ENCODE peak calls at places on chromosome 11, in four cellular contexts. A, H, G and L are unnamed samples. For H3K27me3, the result is how much of the 10 kb centered on the place peaks cover.

GRCh38 chr11:86740628-86741488 is 59.5 kb upstream of the PRSS23 start:
- DNase-seq in G (no peak), H (peak), A (peak), L (no peak)

GRCh38 chr11:86360775-86361395 is 13.8 kb upstream of the CCDC81 start:
- DNase-seq in G (no peak), A (peak), H (peak), L (no peak)

GRCh38 chr11:134841972-134842371 is 429.9 kb upstream of the B3GAT1 start:
- DNase-seq in A (no peak), G (no peak), H (no peak), L (no peak)

GRCh38 chr11:3002871-3003270 is 10.7 kb upstream of the NAP1L4 start:
- DNase-seq in A (no peak), G (no peak), H (no peak), L (no peak)

GRCh38 chr11:96464695-96465307 is 75.0 kb downstream of the JRKL start:
- DNase-seq in H (peak), G (no peak), A (peak), L (peak)

GRCh38 chr11:94417386-94417987 is 16.3 kb upstream of the GPR83 start:
- DNase-seq in H (no peak), G (no peak), A (peak), L (peak)

GRCh38 chr11:57144531-57145320 is 37.0 kb upstream of the LRRC55 start:
- DNase-seq in A (no peak), H (no peak), G (no peak), L (no peak)

GRCh38 chr11:86678296-86678695 is 5.9 kb upstream of the ME3 start:
- DNase-seq in A (no peak), G (no peak), H (no peak), L (no peak)

GRCh38 chr11:112167145-112167544 is at the start of gene TEX12:
- DNase-seq in G (no peak), A (no peak), H (no peak), L (no peak)

GRCh38 chr11:66951927-66952337 is 6.3 kb downstream of the PC start:
- DNase-seq in H (no peak), A (peak), G (peak), L (no peak)

GRCh38 chr11:106167085-106167484 is 89.6 kb downstream of the AASDHPPT start:
- DNase-seq in H (no peak), G (no peak), A (no peak), L (no peak)

GRCh38 chr11:61061081-61061826 is 41.0 kb upstream of the CD5 start:
- DNase-seq in A (no peak), H (peak), G (no peak), L (peak)

GRCh38 chr11:33375688-33376311 is 118.6 kb downstream of the HIPK3 start:
- DNase-seq in A (peak), H (peak), G (no peak), L (peak)

GRCh38 chr11:84137960-84138359 is 851.8 kb upstream of the CCDC90B start:
- DNase-seq in A (no peak), H (no peak), G (no peak), L (no peak)

GRCh38 chr11:119029340-119030028 is 1.2 kb downstream of the SLC37A4 start:
- DNase-seq in H (no peak), A (no peak), G (peak), L (peak)

GRCh38 chr11:47466701-47467250 is 17.8 kb upstream of the RAPSN start:
- DNase-seq in H (no peak), A (no peak), G (peak), L (no peak)

GRCh38 chr11:8095831-8096522 is 15.0 kb downstream of the TUB start:
- DNase-seq in G (peak), H (no peak), A (no peak), L (no peak)

GRCh38 chr11:134483857-134484256 is 71.8 kb upstream of the B3GAT1 start:
- DNase-seq in H (no peak), A (no peak), G (no peak), L (no peak)

GRCh38 chr11:13012037-13012693 is 3.0 kb downstream of the RASSF10 start:
- DNase-seq in G (peak), A (no peak), H (no peak), L (no peak)

GRCh38 chr11:13260963-13261599 is 16.5 kb upstream of the BMAL1 start:
- DNase-seq in H (peak), A (peak), G (no peak), L (no peak)

GRCh38 chr11:3747704-3748103 is 49.6 kb downstream of the NUP98 start:
- DNase-seq in H (peak), A (peak), G (no peak), L (no peak)

GRCh38 chr11:67006029-67006884 is 16.7 kb upstream of the SYT12 start:
- DNase-seq in G (no peak), H (no peak), A (no peak), L (peak)

GRCh38 chr11:35298369-35298768 is 121.0 kb downstream of the SLC1A2 start:
- DNase-seq in G (no peak), H (no peak), A (peak), L (no peak)

GRCh38 chr11:46675288-46675851 is 25.0 kb downstream of the ARHGAP1 start:
- DNase-seq in A (peak), G (peak), H (peak), L (no peak)

GRCh38 chr11:76056881-76057280 is 149.4 kb downstream of the WNT11 start:
- DNase-seq in H (no peak), A (no peak), G (no peak), L (no peak)

GRCh38 chr11:110855246-110855645 is 143.0 kb upstream of the ARHGAP20 start:
- DNase-seq in A (no peak), H (no peak), G (no peak), L (no peak)

GRCh38 chr11:12518606-12519385 is 141.4 kb downstream of the PARVA start:
- DNase-seq in H (no peak), A (no peak), G (no peak), L (no peak)

GRCh38 chr11:69297225-69297925 is 3.4 kb downstream of the MYEOV start:
- DNase-seq in G (peak), H (peak), A (peak), L (peak)

DNA sequence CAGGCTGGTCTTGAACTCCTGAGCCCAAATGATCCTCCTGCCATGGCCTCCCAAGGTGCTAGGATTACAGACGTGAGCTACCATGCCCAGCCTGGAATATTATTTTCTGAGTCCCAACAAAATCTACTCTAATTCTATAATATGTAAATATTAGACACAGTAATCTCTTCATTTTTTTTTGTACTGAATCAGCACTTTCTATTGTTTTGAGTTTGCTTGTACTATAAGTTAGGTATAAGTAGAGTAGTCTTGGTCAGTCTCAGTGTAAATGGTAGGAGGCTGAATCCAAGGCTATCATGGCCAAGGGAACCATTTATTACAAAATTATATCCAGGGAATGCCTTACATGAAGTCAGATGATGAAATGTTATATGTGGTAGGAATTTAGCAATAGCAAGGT is 19.6 kb upstream of the OR6X1 start:
- DNase-seq in A (no peak), H (no peak), G (no peak), L (no peak)
- H3K27me3 ChIP-seq in A (under half), H (under half), G (under half), L (under half)

GRCh38 chr11:6745018-6745417 is 26.8 kb downstream of the OR2AG2 start:
- DNase-seq in H (no peak), A (no peak), G (no peak), L (no peak)
- H3K27me3 ChIP-seq in H (under half), A (under half), G (under half), L (under half)

GRCh38 chr11:44319170-44319551 is 9.2 kb upstream of the ALX4 start:
- DNase-seq in H (no peak), A (no peak), G (no peak), L (no peak)
- H3K27me3 ChIP-seq in H (half or more), A (half or more), G (half or more), L (under half)

GRCh38 chr11:121212696-121213567 is 79.6 kb upstream of the SC5D start:
- DNase-seq in G (no peak), A (no peak), H (no peak), L (no peak)

GRCh38 chr11:121213568-121213893 is 79.0 kb upstream of the SC5D start:
- DNase-seq in H (no peak), A (no peak), G (no peak), L (no peak)

GRCh38 chr11:121207485-121208115 is 85.0 kb upstream of the SC5D start:
- DNase-seq in H (no peak), G (no peak), A (no peak), L (no peak)

GRCh38 chr11:121206810-121207209 is 85.8 kb upstream of the SC5D start:
- DNase-seq in G (no peak), H (no peak), A (no peak), L (no peak)

GRCh38 chr11:121210445-121210970 is 82.1 kb upstream of the SC5D start:
- DNase-seq in H (no peak), G (no peak), A (no peak), L (no peak)
- H3K27me3 ChIP-seq in H (under half), G (under half), A (under half), L (under half)

GRCh38 chr11:31817054-31817620 is 6.0 kb upstream of the PAX6 start:
- DNase-seq in G (no peak), A (no peak), H (no peak), L (no peak)
- H3K27me3 ChIP-seq in G (half or more), A (half or more), H (half or more), L (under half)

DNA sequence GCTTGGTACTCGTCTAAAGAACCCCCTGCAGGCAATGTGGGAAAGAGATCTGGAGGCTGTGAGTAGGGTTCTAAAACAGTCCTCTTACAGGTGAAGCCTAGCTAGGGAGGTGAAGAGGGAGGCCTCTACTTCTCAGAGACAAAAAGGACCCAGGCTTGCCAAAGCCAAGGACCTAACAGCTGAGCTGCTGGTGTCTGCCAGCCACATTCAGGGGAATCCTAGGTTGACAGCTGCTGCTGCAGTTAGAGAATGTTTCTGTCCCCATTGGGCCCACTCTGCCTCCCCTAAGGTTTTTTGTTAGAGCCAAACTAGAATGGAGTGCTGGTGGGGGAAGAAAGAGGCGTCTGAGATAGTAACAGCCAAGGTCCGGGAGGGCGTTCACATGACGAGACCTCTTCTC is 26.6 kb upstream of the TLCD5 start:
- DNase-seq in A (no peak), G (no peak), H (no peak), L (no peak)
- H3K27me3 ChIP-seq in A (half or more), G (under half), H (under half), L (under half)